ENCODE peak calls at places on chromosomes 7 and 10, in ten cellular contexts. N is HT1080; K is activated CD8-positive, alpha-beta memory T cell treated with anti-CD3 and anti-CD28 coated beads, Interleukin-2, amount 50 U/mL, for 4 hours; Q is effector memory CD4-positive, alpha-beta T cell; R is left lung; H is lower lobe of right lung; D is left ventricle myocardium superior; G is stromal cell of bone marrow; B is AG04450; W is CD4-positive, alpha-beta T cell. X is an unnamed sample.

GRCh38 chr7:7274782-7275181 is 92.4 kb downstream of the C1GALT1 start:
- DNase-seq in N (peak; percentile 26), K (no peak), Q (no peak), R (no peak), H (no peak), D (no peak), G (peak; percentile 43), B (no peak), W (no peak), X (no peak)

GRCh38 chr7:7138897-7139296 is 43.4 kb upstream of the C1GALT1 start:
- DNase-seq in N (no peak), K (no peak), Q (no peak), R (no peak), H (no peak), D (no peak), G (no peak), B (no peak), W (no peak), X (no peak)

GRCh38 chr10:76333801-76334200 is 902.4 kb downstream of the LRMDA start:
- DNase-seq in N (no peak), K (no peak), Q (no peak), R (no peak), H (no peak), D (no peak), G (no peak), B (no peak), W (no peak), X (no peak)

GRCh38 chr7:130922206-130923112 is 188.5 kb upstream of the KLF14 start:
- DNase-seq in N (no peak), K (no peak), Q (no peak), R (no peak), H (no peak), D (no peak), G (no peak), B (no peak), W (no peak), X (no peak)

GRCh38 chr7:47504546-47505316 is 77.2 kb downstream of the TNS3 start:
- DNase-seq in N (no peak), K (no peak), Q (no peak), R (no peak), H (no peak), D (no peak), G (no peak), B (no peak), W (no peak), X (no peak)

GRCh38 chr10:64574371-64574770 is 1053.2 kb downstream of the REEP3 start:
- DNase-seq in N (peak; percentile 7), K (no peak), Q (no peak), R (no peak), H (no peak), D (no peak), G (no peak), B (no peak), W (no peak), X (no peak)

GRCh38 chr7:18352339-18353255 is 143.0 kb upstream of the HDAC9 start:
- DNase-seq in N (peak; percentile 66), K (no peak), Q (no peak), R (peak; percentile 14), H (no peak), D (peak; percentile 15), G (peak; percentile 55), B (peak; percentile 45), W (no peak), X (no peak)

GRCh38 chr7:47683485-47683898 is 101.6 kb upstream of the TNS3 start:
- DNase-seq in N (no peak), K (no peak), Q (no peak), R (no peak), H (no peak), D (no peak), G (no peak), B (no peak), W (no peak), X (no peak)

GRCh38 chr7:150429699-150430098 is 20.7 kb upstream of the GIMAP8 start:
- DNase-seq in N (no peak), K (no peak), Q (no peak), R (no peak), H (no peak), D (no peak), G (no peak), B (no peak), W (no peak), X (no peak)

GRCh38 chr10:124632064-124632531 is 112.1 kb downstream of the FAM53B start:
- DNase-seq in N (no peak), K (peak; percentile 58), Q (no peak), R (peak; percentile 90), H (peak; percentile 89), D (peak; percentile 77), G (no peak), B (no peak), W (peak; percentile 53), X (no peak)

GRCh38 chr7:150665882-150666281 is 19.6 kb upstream of the GIMAP2 start:
- DNase-seq in N (no peak), K (no peak), Q (no peak), R (no peak), H (no peak), D (no peak), G (no peak), B (no peak), W (no peak), X (no peak)

GRCh38 chr7:139079861-139080260 is 29.7 kb downstream of the ZC3HAV1 start:
- DNase-seq in N (no peak), K (no peak), Q (no peak), R (no peak), H (no peak), D (no peak), G (no peak), B (no peak), W (no peak), X (no peak)

GRCh38 chr10:3527869-3528268 is 257.1 kb downstream of the KLF6 start:
- DNase-seq in N (no peak), K (no peak), Q (no peak), R (no peak), H (no peak), D (no peak), G (peak; percentile 72), B (no peak), W (no peak), X (no peak)

GRCh38 chr10:123568751-123569150 is 97.4 kb upstream of the GPR26 start:
- DNase-seq in N (no peak), K (no peak), Q (no peak), R (no peak), H (no peak), D (no peak), G (no peak), B (no peak), W (no peak), X (no peak)

GRCh38 chr10:87657370-87657769 is 2.3 kb upstream of the PAPSS2 start:
- DNase-seq in N (peak; percentile 46), K (no peak), Q (no peak), R (no peak), H (no peak), D (no peak), G (no peak), B (no peak), W (no peak), X (no peak)

GRCh38 chr7:130854481-130854880 is 120.5 kb upstream of the KLF14 start:
- DNase-seq in N (no peak), K (no peak), Q (no peak), R (no peak), H (no peak), D (no peak), G (no peak), B (no peak), W (no peak), X (no peak)

GRCh38 chr7:40879941-40880558 is 745.2 kb downstream of the SUGCT start:
- DNase-seq in N (no peak), K (no peak), Q (no peak), R (no peak), H (no peak), D (no peak), G (no peak), B (no peak), W (no peak), X (no peak)

GRCh38 chr10:69718951-69719350 is 82.8 kb upstream of the COL13A1 start:
- DNase-seq in N (no peak), K (no peak), Q (no peak), R (no peak), H (no peak), D (no peak), G (no peak), B (no peak), W (no peak), X (no peak)

GRCh38 chr7:74038194-74038961 is 10.4 kb downstream of the ELN start:
- DNase-seq in N (no peak), K (no peak), Q (no peak), R (peak; percentile 56), H (no peak), D (peak; percentile 73), G (no peak), B (no peak), W (no peak), X (no peak)

GRCh38 chr7:53794816-53795215 is 747.4 kb upstream of the VSTM2A start:
- DNase-seq in N (no peak), K (no peak), Q (no peak), R (peak; percentile 65), H (no peak), D (no peak), G (no peak), B (no peak), W (no peak), X (no peak)

GRCh38 chr10:129904323-129904722 is 59.8 kb downstream of the EBF3 start:
- DNase-seq in N (no peak), K (no peak), Q (no peak), R (no peak), H (no peak), D (no peak), G (no peak), B (no peak), W (no peak), X (no peak)

GRCh38 chr10:116767235-116767634 is 24.9 kb upstream of the HSPA12A start:
- DNase-seq in N (no peak), K (no peak), Q (no peak), R (no peak), H (no peak), D (peak; percentile 60), G (no peak), B (no peak), W (no peak), X (no peak)

GRCh38 chr10:72173267-72173634 is 42.6 kb upstream of the ANAPC16 start:
- DNase-seq in N (no peak), K (no peak), Q (no peak), R (no peak), H (no peak), D (no peak), G (no peak), B (no peak), W (no peak), X (no peak)

GRCh38 chr7:42605381-42605780 is 306.5 kb downstream of the C7orf25 start:
- DNase-seq in N (no peak), K (no peak), Q (no peak), R (no peak), H (no peak), D (no peak), G (no peak), B (no peak), W (no peak), X (no peak)

GRCh38 chr10:123821136-123821535 is 70.5 kb downstream of the CPXM2 start:
- DNase-seq in N (no peak), K (no peak), Q (no peak), R (no peak), H (no peak), D (no peak), G (no peak), B (no peak), W (no peak), X (no peak)

GRCh38 chr7:6571160-6571779 is 6.0 kb upstream of the ZDHHC4 start:
- DNase-seq in N (no peak), K (no peak), Q (no peak), R (peak; percentile 0), H (no peak), D (no peak), G (no peak), B (no peak), W (no peak), X (no peak)

GRCh38 chr7:92877367-92877766 is 41.0 kb upstream of the CDK6 start:
- DNase-seq in N (no peak), K (no peak), Q (no peak), R (no peak), H (no peak), D (no peak), G (no peak), B (no peak), W (no peak), X (no peak)

GRCh38 chr7:127938588-127938987 is 92.6 kb downstream of the LRRC4 start:
- DNase-seq in N (peak; percentile 76), K (no peak), Q (no peak), R (no peak), H (no peak), D (no peak), G (peak; percentile 82), B (peak; percentile 57), W (no peak), X (no peak)

X was measured in RWPE2.